ENCODE peak calls at places on chromosomes 1 and 21, in seven cellular contexts. P is coronary artery; F is epithelial cell of esophagus; Y is glomerular endothelial cell; K is NCI-H774; Q is SK-N-SH; L is activated naive CD4-positive, alpha-beta T cell. B is an unnamed sample.

GRCh38 chr1:177857285-177857684 is 112.6 kb downstream of the SEC16B start:
- DNase-seq in P (no peak), F (no peak), Y (no peak), K (peak; percentile 32), Q (no peak), L (no peak), B (no peak)

GRCh38 chr21:32525282-32525681 is 60.0 kb downstream of the TCP10L start:
- DNase-seq in P (no peak), F (no peak), Y (no peak), K (no peak), Q (no peak), L (no peak), B (no peak)

GRCh38 chr1:64511054-64511453 is 41.1 kb downstream of the CACHD1 start:
- DNase-seq in P (no peak), F (no peak), Y (no peak), K (no peak), Q (no peak), L (no peak), B (no peak)

GRCh38 chr1:25197235-25197930 is 34.9 kb downstream of the SYF2 start:
- DNase-seq in P (no peak), F (no peak), Y (no peak), K (no peak), Q (no peak), L (no peak), B (no peak)

GRCh38 chr1:178575611-178576331 is 62.9 kb downstream of the TEX35 start:
- DNase-seq in P (no peak), F (no peak), Y (no peak), K (peak; percentile 41), Q (no peak), L (no peak), B (no peak)

GRCh38 chr1:47745725-47746609 is 251.2 kb downstream of the TRABD2B start:
- DNase-seq in P (peak; percentile 45), F (no peak), Y (no peak), K (no peak), Q (no peak), L (no peak), B (no peak)

GRCh38 chr1:150577557-150578277 is 1.7 kb downstream of the MCL1 start:
- DNase-seq in P (no peak), F (no peak), Y (no peak), K (no peak), Q (peak; percentile 22), L (no peak), B (no peak)

GRCh38 chr21:32554832-32555436 is 30.4 kb downstream of the TCP10L start:
- DNase-seq in P (no peak), F (no peak), Y (no peak), K (no peak), Q (no peak), L (no peak), B (no peak)

GRCh38 chr21:45848805-45849204 is 132.8 kb upstream of the COL6A1 start:
- DNase-seq in P (no peak), F (no peak), Y (no peak), K (no peak), Q (no peak), L (no peak), B (no peak)

GRCh38 chr1:170445096-170445495 is 86.9 kb upstream of the GORAB start:
- DNase-seq in P (no peak), F (peak; percentile 88), Y (no peak), K (no peak), Q (no peak), L (no peak), B (no peak)

GRCh38 chr1:154154534-154155181 is at the start of gene NUP210L:
- DNase-seq in P (peak; percentile 82), F (peak; percentile 24), Y (no peak), K (no peak), Q (no peak), L (no peak), B (no peak)